ENCODE peak calls at places on chromosomes 12 and 14, in five cellular contexts. One of them, this sample, is unnamed.
A peak's percentile ranks its signal among the peaks of the same experiment; 100 is the strongest.

GRCh38 chr12:68397566-68398158 is 65.5 kb upstream of the MDM1 start:
- DNase-seq in body of pancreas: no peak
- DNase-seq in lower lobe of right lung: no peak
- DNase-seq in left ventricle myocardium inferior: no peak
- DNase-seq in heart right ventricle: no peak
- DNase-seq in this sample: no peak

GRCh38 chr12:125492354-125493270 is 427.4 kb downstream of the AACS start:
- DNase-seq in body of pancreas: no peak
- DNase-seq in lower lobe of right lung: no peak
- DNase-seq in left ventricle myocardium inferior: no peak
- DNase-seq in heart right ventricle: no peak
- DNase-seq in this sample: no peak

GRCh38 chr12:101166866-101167265 is 43.2 kb downstream of the SLC5A8 start:
- DNase-seq in body of pancreas: no peak
- DNase-seq in lower lobe of right lung: no peak
- DNase-seq in left ventricle myocardium inferior: no peak
- DNase-seq in heart right ventricle: no peak
- DNase-seq in this sample: no peak

GRCh38 chr12:78641837-78642423 is 222.6 kb upstream of the SYT1 start:
- DNase-seq in body of pancreas: no peak
- DNase-seq in lower lobe of right lung: no peak
- DNase-seq in left ventricle myocardium inferior: no peak
- DNase-seq in heart right ventricle: no peak
- DNase-seq in this sample: no peak

GRCh38 chr14:74988131-74988530 is 14.6 kb upstream of the EIF2B2 start:
- DNase-seq in body of pancreas: no peak
- DNase-seq in lower lobe of right lung: no peak
- DNase-seq in left ventricle myocardium inferior: no peak
- DNase-seq in heart right ventricle: no peak
- DNase-seq in this sample: no peak

GRCh38 chr12:130710001-130710732 is 5.9 kb downstream of the RIMBP2 start:
- DNase-seq in body of pancreas: no peak
- DNase-seq in lower lobe of right lung: no peak
- DNase-seq in left ventricle myocardium inferior: no peak
- DNase-seq in heart right ventricle: no peak
- DNase-seq in this sample: no peak

GRCh38 chr12:219891-220352 is 6.0 kb upstream of the SLC6A12 start:
- DNase-seq in body of pancreas: peak; percentile 64
- DNase-seq in lower lobe of right lung: peak; percentile 87
- DNase-seq in left ventricle myocardium inferior: peak; percentile 55
- DNase-seq in heart right ventricle: peak; percentile 35
- DNase-seq in this sample: no peak

GRCh38 chr12:16531623-16532022 is 74.3 kb downstream of the LMO3 start:
- DNase-seq in body of pancreas: peak; percentile 64
- DNase-seq in lower lobe of right lung: no peak
- DNase-seq in left ventricle myocardium inferior: no peak
- DNase-seq in heart right ventricle: no peak
- DNase-seq in this sample: no peak

GRCh38 chr14:71209888-71210287 is 302.6 kb downstream of the PCNX1 start:
- DNase-seq in body of pancreas: no peak
- DNase-seq in lower lobe of right lung: no peak
- DNase-seq in left ventricle myocardium inferior: no peak
- DNase-seq in heart right ventricle: no peak
- DNase-seq in this sample: no peak

GRCh38 chr14:28626780-28627179 is 139.8 kb upstream of the FOXG1 start:
- DNase-seq in body of pancreas: no peak
- DNase-seq in lower lobe of right lung: no peak
- DNase-seq in left ventricle myocardium inferior: no peak
- DNase-seq in heart right ventricle: no peak
- DNase-seq in this sample: no peak

GRCh38 chr14:93708311-93708734 is 80.0 kb downstream of the PRIMA1 start:
- DNase-seq in body of pancreas: no peak
- DNase-seq in lower lobe of right lung: no peak
- DNase-seq in left ventricle myocardium inferior: no peak
- DNase-seq in heart right ventricle: no peak
- DNase-seq in this sample: no peak

GRCh38 chr12:52082026-52082667 is 2.6 kb downstream of the SMIM41 start:
- DNase-seq in body of pancreas: peak; percentile 34
- DNase-seq in lower lobe of right lung: no peak
- DNase-seq in left ventricle myocardium inferior: peak; percentile 51
- DNase-seq in heart right ventricle: peak; percentile 80
- DNase-seq in this sample: no peak

GRCh38 chr14:66495214-66496098 is 9.3 kb downstream of the CCDC196 start:
- DNase-seq in body of pancreas: peak; percentile 67
- DNase-seq in lower lobe of right lung: no peak
- DNase-seq in left ventricle myocardium inferior: no peak
- DNase-seq in heart right ventricle: peak; percentile 56
- DNase-seq in this sample: peak; percentile 27

GRCh38 chr12:2833327-2833726 is 1.5 kb downstream of the NRIP2 start:
- DNase-seq in body of pancreas: no peak
- DNase-seq in lower lobe of right lung: no peak
- DNase-seq in left ventricle myocardium inferior: no peak
- DNase-seq in heart right ventricle: no peak
- DNase-seq in this sample: no peak

GRCh38 chr12:109944975-109945374 is 44.9 kb downstream of the TCHP start:
- DNase-seq in body of pancreas: peak; percentile 39
- DNase-seq in lower lobe of right lung: no peak
- DNase-seq in left ventricle myocardium inferior: no peak
- DNase-seq in heart right ventricle: peak; percentile 30
- DNase-seq in this sample: no peak

GRCh38 chr14:69685716-69686115 is 74.3 kb downstream of the SUSD6 start:
- DNase-seq in body of pancreas: peak; percentile 82
- DNase-seq in lower lobe of right lung: peak; percentile 84
- DNase-seq in left ventricle myocardium inferior: peak; percentile 73
- DNase-seq in heart right ventricle: peak; percentile 48
- DNase-seq in this sample: no peak

GRCh38 chr14:23729720-23730387 is 93.7 kb downstream of the DHRS2 start:
- DNase-seq in body of pancreas: no peak
- DNase-seq in lower lobe of right lung: no peak
- DNase-seq in left ventricle myocardium inferior: no peak
- DNase-seq in heart right ventricle: no peak
- DNase-seq in this sample: no peak

GRCh38 chr12:132998742-132999141 is 12.6 kb downstream of the ZNF26 start:
- DNase-seq in body of pancreas: no peak
- DNase-seq in lower lobe of right lung: no peak
- DNase-seq in left ventricle myocardium inferior: no peak
- DNase-seq in heart right ventricle: no peak
- DNase-seq in this sample: no peak
- H3K9me3 ChIP-seq in body of pancreas: no peaks in the 10 kb centered on the region
- H3K9me3 ChIP-seq in lower lobe of right lung: peaks cover 99% of the 10 kb centered on the region
- H3K9me3 ChIP-seq in left ventricle myocardium inferior: peaks cover 100% of the 10 kb centered on the region
- H3K9me3 ChIP-seq in heart right ventricle: no peaks in the 10 kb centered on the region
- H3K9me3 ChIP-seq in this sample: peaks cover 78% of the 10 kb centered on the region

GRCh38 chr12:112978163-112979081 is at the start of gene OAS2:
- DNase-seq in body of pancreas: peak; percentile 42
- DNase-seq in lower lobe of right lung: peak; percentile 76
- DNase-seq in left ventricle myocardium inferior: peak; percentile 40
- DNase-seq in heart right ventricle: peak; percentile 78
- DNase-seq in this sample: no peak

GRCh38 chr12:112977641-112978040 is 678 bp upstream of the OAS2 start:
- DNase-seq in body of pancreas: no peak
- DNase-seq in lower lobe of right lung: no peak
- DNase-seq in left ventricle myocardium inferior: peak; percentile 27
- DNase-seq in heart right ventricle: no peak
- DNase-seq in this sample: no peak

GRCh38 chr12:112977139-112977538 is 1.2 kb upstream of the OAS2 start:
- DNase-seq in body of pancreas: no peak
- DNase-seq in lower lobe of right lung: no peak
- DNase-seq in left ventricle myocardium inferior: no peak
- DNase-seq in heart right ventricle: no peak
- DNase-seq in this sample: no peak

GRCh38 chr12:112980491-112981158 is 2.3 kb downstream of the OAS2 start:
- DNase-seq in body of pancreas: no peak
- DNase-seq in lower lobe of right lung: no peak
- DNase-seq in left ventricle myocardium inferior: no peak
- DNase-seq in heart right ventricle: no peak
- DNase-seq in this sample: no peak

DNA sequence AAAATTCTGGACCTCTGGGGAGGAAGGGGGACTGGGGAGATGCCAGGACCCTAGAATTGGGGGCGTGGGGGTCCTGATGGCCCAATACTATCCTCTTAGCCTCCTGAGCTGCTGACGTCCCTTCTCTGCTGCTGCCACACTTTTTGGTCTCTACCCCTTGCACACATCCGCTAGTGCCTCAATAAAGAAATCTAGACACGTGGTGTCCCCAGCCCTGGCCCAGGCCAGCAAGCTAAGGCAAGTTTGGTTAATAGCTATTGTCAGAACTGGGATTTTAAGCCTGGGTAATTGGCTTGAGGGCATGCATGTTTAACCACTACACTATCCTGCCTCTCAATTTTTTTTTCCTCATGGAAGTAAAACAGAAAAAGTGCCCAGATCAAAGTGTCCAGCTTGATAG is 962 bp downstream of the OAS2 start:
- DNase-seq in body of pancreas: no peak
- DNase-seq in lower lobe of right lung: no peak
- DNase-seq in left ventricle myocardium inferior: no peak
- DNase-seq in heart right ventricle: no peak
- DNase-seq in this sample: no peak
- H3K27ac ChIP-seq in body of pancreas: no peak overlapping the region
- H3K27ac ChIP-seq in lower lobe of right lung: peak overlapping the region; percentile 91
- H3K27ac ChIP-seq in left ventricle myocardium inferior: peak overlapping the region; percentile 92
- H3K27ac ChIP-seq in heart right ventricle: peak overlapping the region; percentile 90
- H3K27ac ChIP-seq in this sample: no peak overlapping the region

GRCh38 chr12:57242329-57242690 is 8.7 kb downstream of the STAC3 start:
- DNase-seq in body of pancreas: peak; percentile 76
- DNase-seq in lower lobe of right lung: no peak
- DNase-seq in left ventricle myocardium inferior: peak; percentile 60
- DNase-seq in heart right ventricle: peak; percentile 47
- DNase-seq in this sample: no peak

GRCh38 chr12:57239587-57240068 is 10.1 kb downstream of the SHMT2 start:
- DNase-seq in body of pancreas: no peak
- DNase-seq in lower lobe of right lung: no peak
- DNase-seq in left ventricle myocardium inferior: no peak
- DNase-seq in heart right ventricle: no peak
- DNase-seq in this sample: no peak

GRCh38 chr12:57240069-57240921 is 10.7 kb downstream of the STAC3 start:
- DNase-seq in body of pancreas: peak; percentile 53
- DNase-seq in lower lobe of right lung: peak; percentile 69
- DNase-seq in left ventricle myocardium inferior: peak; percentile 49
- DNase-seq in heart right ventricle: no peak
- DNase-seq in this sample: no peak

GRCh38 chr12:57241556-57242310 is 9.3 kb downstream of the STAC3 start:
- DNase-seq in body of pancreas: no peak
- DNase-seq in lower lobe of right lung: no peak
- DNase-seq in left ventricle myocardium inferior: no peak
- DNase-seq in heart right ventricle: no peak
- DNase-seq in this sample: no peak

DNA sequence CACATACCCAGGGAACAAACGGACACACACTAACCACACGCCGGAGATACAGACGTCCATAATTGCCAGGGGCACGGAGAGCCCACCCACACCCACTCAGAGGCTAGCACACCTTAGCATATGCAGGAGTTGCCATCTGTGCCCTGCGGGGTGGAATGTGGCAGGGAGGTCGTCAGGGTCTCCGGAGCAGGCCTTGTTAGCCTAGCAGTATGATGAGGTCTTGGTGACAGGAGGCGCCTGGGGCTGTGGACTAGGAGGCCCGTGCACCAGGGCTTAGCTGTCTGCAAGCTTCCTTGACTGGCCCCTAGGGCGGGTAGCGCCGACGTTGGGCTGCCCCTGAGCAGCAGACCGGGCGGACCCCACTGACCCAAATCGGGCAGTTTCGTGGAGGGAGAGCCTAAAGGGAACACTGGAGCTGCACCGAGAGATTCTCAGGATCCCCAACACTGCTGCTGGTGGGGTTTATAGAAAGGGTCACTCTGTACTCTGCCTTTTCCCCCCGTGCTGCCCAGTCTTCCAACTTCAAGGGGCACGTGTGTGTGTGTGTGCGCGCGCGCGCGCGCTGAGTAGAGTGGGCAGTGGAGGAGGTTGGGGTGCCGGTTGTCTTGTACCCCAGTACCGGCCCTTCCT is 9.9 kb downstream of the STAC3 start:
- DNase-seq in body of pancreas: no peak
- DNase-seq in lower lobe of right lung: no peak
- DNase-seq in left ventricle myocardium inferior: no peak
- DNase-seq in heart right ventricle: no peak
- DNase-seq in this sample: no peak
- TF ChIP-seq CTCF in body of pancreas: no peak
- TF ChIP-seq CTCF in lower lobe of right lung: no peak
- TF ChIP-seq CTCF in left ventricle myocardium inferior: no peak
- TF ChIP-seq CTCF in heart right ventricle: no peak
- TF ChIP-seq CTCF in this sample: peak; percentile 2

GRCh38 chr12:34215213-34215892 is 193.1 kb downstream of the ALG10 start:
- DNase-seq in body of pancreas: no peak
- DNase-seq in lower lobe of right lung: no peak
- DNase-seq in left ventricle myocardium inferior: no peak
- DNase-seq in heart right ventricle: no peak
- DNase-seq in this sample: no peak
- H3K9me3 ChIP-seq in body of pancreas: no peaks in the 10 kb centered on the region
- H3K9me3 ChIP-seq in lower lobe of right lung: no peaks in the 10 kb centered on the region
- H3K9me3 ChIP-seq in left ventricle myocardium inferior: no peaks in the 10 kb centered on the region
- H3K9me3 ChIP-seq in heart right ventricle: no peaks in the 10 kb centered on the region
- H3K9me3 ChIP-seq in this sample: peaks cover 74% of the 10 kb centered on the region

GRCh38 chr14:61218765-61219164 is 62.4 kb downstream of the TMEM30B start:
- DNase-seq in body of pancreas: no peak
- DNase-seq in lower lobe of right lung: no peak
- DNase-seq in left ventricle myocardium inferior: peak; percentile 48
- DNase-seq in heart right ventricle: peak; percentile 37
- DNase-seq in this sample: no peak
- H3K27ac ChIP-seq in body of pancreas: no peak overlapping the region
- H3K27ac ChIP-seq in lower lobe of right lung: no peak overlapping the region
- H3K27ac ChIP-seq in left ventricle myocardium inferior: peak overlapping the region; percentile 29
- H3K27ac ChIP-seq in heart right ventricle: no peak overlapping the region
- H3K27ac ChIP-seq in this sample: no peak overlapping the region

DNA sequence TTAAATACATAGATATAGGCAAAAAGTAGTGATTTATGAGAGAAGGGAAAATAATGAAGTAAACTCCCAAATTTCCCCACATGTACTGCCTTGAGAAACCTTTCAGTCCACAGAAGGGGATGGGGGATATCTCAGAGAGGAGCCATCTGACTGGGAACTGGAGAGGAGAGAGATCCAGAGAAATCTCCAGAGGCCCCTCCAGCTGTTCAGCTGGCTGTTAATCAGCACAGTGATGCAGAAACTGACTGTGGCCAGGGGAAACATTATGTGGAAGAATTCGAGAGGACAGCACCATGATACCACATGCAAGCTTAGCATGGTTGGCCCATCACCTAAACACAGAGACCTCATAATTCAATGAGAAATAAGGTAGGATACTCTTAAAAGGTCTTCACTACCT is 1165.9 kb upstream of the TMEM132C start:
- DNase-seq in body of pancreas: no peak
- DNase-seq in lower lobe of right lung: no peak
- DNase-seq in left ventricle myocardium inferior: no peak
- DNase-seq in heart right ventricle: peak; percentile 9
- DNase-seq in this sample: no peak
- TF ChIP-seq CTCF in body of pancreas: no peak
- TF ChIP-seq CTCF in lower lobe of right lung: no peak
- TF ChIP-seq CTCF in left ventricle myocardium inferior: no peak
- TF ChIP-seq CTCF in heart right ventricle: no peak
- TF ChIP-seq CTCF in this sample: no peak

This sample was measured in AG04450.